ENCODE peak calls at places on chromosomes 2 and 18, in seven cellular contexts. G is gastrocnemius medialis, R is AG09309, V is fibroblast of pulmonary artery, P is heart left ventricle, J is GM12864, Y is A673. E is an unnamed sample.
A peak's percentile ranks its signal among the peaks of the same experiment; 100 is the strongest.

GRCh38 chr2:144358979-144359541 is 160.9 kb downstream of the ZEB2 start:
- DNase-seq in G (no peak), J (peak; percentile 60), V (peak; percentile 52), R (no peak), Y (no peak), P (no peak), E (no peak)

GRCh38 chr2:43325448-43325811 is 99.0 kb upstream of the ZFP36L2 start:
- DNase-seq in G (no peak), R (no peak), P (no peak), Y (no peak), J (no peak), V (no peak), E (no peak)

GRCh38 chr18:23155537-23155936 is 20.3 kb downstream of the CABLES1 start:
- DNase-seq in Y (no peak), J (no peak), P (no peak), G (no peak), V (no peak), R (no peak), E (no peak)

GRCh38 chr18:22485808-22486244 is 68.1 kb upstream of the CTAGE1 start:
- DNase-seq in G (no peak), Y (no peak), R (no peak), J (no peak), P (no peak), V (peak; percentile 58), E (no peak)

GRCh38 chr18:76234559-76234958 is 260.5 kb downstream of the ZNF516 start:
- DNase-seq in J (no peak), Y (no peak), P (no peak), G (no peak), V (no peak), R (no peak), E (no peak)

GRCh38 chr2:6864938-6865345 is 765 bp downstream of the CMPK2 start:
- DNase-seq in J (no peak), V (peak; percentile 11), R (no peak), G (no peak), Y (peak; percentile 1), P (peak; percentile 57), E (no peak)

GRCh38 chr2:7671312-7671711 is 754.1 kb downstream of the RNF144A start:
- DNase-seq in R (no peak), J (no peak), V (no peak), G (peak; percentile 9), P (peak; percentile 53), Y (no peak), E (no peak)

GRCh38 chr2:157758586-157758985 is 117.5 kb downstream of the ACVR1 start:
- DNase-seq in V (no peak), G (no peak), P (no peak), Y (no peak), R (no peak), J (no peak), E (no peak)

GRCh38 chr2:205461678-205462665 is 220.3 kb upstream of the NRP2 start:
- DNase-seq in J (no peak), P (no peak), Y (no peak), G (no peak), R (no peak), V (no peak), E (no peak)

GRCh38 chr2:102301867-102302362 is 9.4 kb upstream of the IL1RL1 start:
- DNase-seq in G (no peak), J (peak; percentile 33), P (no peak), V (peak; percentile 39), Y (peak; percentile 14), R (no peak), E (peak; percentile 17)

GRCh38 chr2:65407240-65407639 is 25.2 kb downstream of the SPRED2 start:
- DNase-seq in P (no peak), Y (peak; percentile 51), G (no peak), J (no peak), V (no peak), R (no peak), E (no peak)

GRCh38 chr2:40653829-40654228 is 201.9 kb upstream of the SLC8A1 start:
- DNase-seq in J (no peak), P (no peak), G (no peak), R (no peak), V (no peak), Y (no peak), E (no peak)

GRCh38 chr18:60950634-60951033 is 382.6 kb upstream of the CDH20 start:
- DNase-seq in R (no peak), Y (no peak), J (no peak), P (no peak), V (no peak), G (no peak), E (no peak)

GRCh38 chr18:11887305-11888262 is 20.5 kb downstream of the MPPE1 start:
- DNase-seq in Y (no peak), J (no peak), R (no peak), V (no peak), G (no peak), P (no peak), E (no peak)

GRCh38 chr2:172215172-172215935 is 112.7 kb upstream of the DLX2 start:
- DNase-seq in G (no peak), Y (no peak), R (no peak), V (peak; percentile 44), P (no peak), J (no peak), E (no peak)

GRCh38 chr2:48400553-48401179 is 129.3 kb upstream of the STON1 start:
- DNase-seq in V (no peak), J (no peak), P (no peak), Y (peak; percentile 17), G (no peak), R (no peak), E (no peak)

GRCh38 chr2:208872591-208872990 is 466.0 kb downstream of the PTH2R start:
- DNase-seq in G (no peak), V (no peak), J (no peak), P (no peak), Y (no peak), R (no peak), E (no peak)

GRCh38 chr2:231364961-231365810 is 30.3 kb upstream of the B3GNT7 start:
- DNase-seq in V (peak; percentile 79), G (no peak), Y (peak; percentile 20), R (peak; percentile 18), P (peak; percentile 25), J (no peak), E (no peak)

GRCh38 chr2:151930042-151930441 is 101.8 kb upstream of the ARL5A start:
- DNase-seq in G (no peak), J (no peak), R (no peak), Y (no peak), P (no peak), V (no peak), E (no peak)

GRCh38 chr2:53559302-53559967 is 208.2 kb upstream of the CHAC2 start:
- DNase-seq in V (no peak), R (no peak), J (no peak), G (no peak), P (no peak), Y (no peak), E (no peak)

DNA sequence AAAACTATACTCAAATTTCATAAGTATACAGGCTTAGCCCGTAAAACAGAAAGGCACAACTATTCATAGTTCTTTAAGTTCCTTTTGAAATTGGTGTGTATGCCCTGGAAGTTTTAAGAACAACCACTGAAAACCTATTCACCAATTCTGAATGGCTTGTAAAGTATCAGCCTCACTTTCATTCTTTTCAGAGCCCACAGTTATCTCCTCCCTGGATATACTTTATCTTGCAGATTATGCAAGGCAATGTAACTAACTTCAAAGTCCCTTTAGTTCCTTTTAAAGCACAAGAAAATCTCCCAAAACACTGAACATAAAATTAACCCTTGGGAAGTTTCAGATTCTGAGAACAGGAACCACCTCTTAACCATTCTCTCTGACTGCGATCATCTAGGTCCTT is 1.1 kb downstream of the STRN start:
- DNase-seq in V (peak; percentile 13), Y (no peak), J (no peak), R (no peak), P (no peak), G (no peak), E (no peak)
- H3K4me3 ChIP-seq in V (peak overlapping the region; percentile 92), Y (peak overlapping the region; percentile 98), J (peak overlapping the region; percentile 76), R (peak overlapping the region; percentile 82), P (peak overlapping the region; percentile 99), G (peak overlapping the region; percentile 74), E (no peak overlapping the region)

DNA sequence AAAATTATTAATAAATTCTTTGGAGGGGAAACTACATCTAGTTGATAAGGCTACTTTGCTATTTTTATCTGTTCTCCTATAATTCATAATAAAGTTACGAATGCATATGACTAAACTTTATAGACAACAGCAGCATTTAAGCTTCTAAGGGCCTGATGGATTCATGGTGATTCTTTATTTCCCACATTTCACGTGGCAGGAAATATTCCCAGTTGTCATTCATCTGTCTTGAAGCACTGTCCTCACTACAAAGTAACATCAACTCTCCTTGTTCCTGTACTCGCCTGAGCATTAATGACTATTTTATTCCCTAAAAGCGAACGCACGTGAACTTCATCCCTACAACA is 2.6 kb downstream of the SATB2 start:
- DNase-seq in G (no peak), R (no peak), P (no peak), V (no peak), Y (no peak), J (no peak), E (no peak)
- H3K4me3 ChIP-seq in G (peak overlapping the region; percentile 96), R (peak overlapping the region; percentile 91), P (peak overlapping the region; percentile 16), V (peak overlapping the region; percentile 80), Y (peak overlapping the region; percentile 91), J (no peak overlapping the region), E (no peak overlapping the region)

GRCh38 chr2:124683536-124684407 is 658.7 kb downstream of the CNTNAP5 start:
- DNase-seq in V (peak; percentile 13), R (peak; percentile 59), Y (no peak), P (no peak), J (no peak), G (no peak), E (no peak)
- H3K4me3 ChIP-seq in V (no peak overlapping the region), R (no peak overlapping the region), Y (no peak overlapping the region), P (no peak overlapping the region), J (no peak overlapping the region), G (no peak overlapping the region), E (no peak overlapping the region)

DNA sequence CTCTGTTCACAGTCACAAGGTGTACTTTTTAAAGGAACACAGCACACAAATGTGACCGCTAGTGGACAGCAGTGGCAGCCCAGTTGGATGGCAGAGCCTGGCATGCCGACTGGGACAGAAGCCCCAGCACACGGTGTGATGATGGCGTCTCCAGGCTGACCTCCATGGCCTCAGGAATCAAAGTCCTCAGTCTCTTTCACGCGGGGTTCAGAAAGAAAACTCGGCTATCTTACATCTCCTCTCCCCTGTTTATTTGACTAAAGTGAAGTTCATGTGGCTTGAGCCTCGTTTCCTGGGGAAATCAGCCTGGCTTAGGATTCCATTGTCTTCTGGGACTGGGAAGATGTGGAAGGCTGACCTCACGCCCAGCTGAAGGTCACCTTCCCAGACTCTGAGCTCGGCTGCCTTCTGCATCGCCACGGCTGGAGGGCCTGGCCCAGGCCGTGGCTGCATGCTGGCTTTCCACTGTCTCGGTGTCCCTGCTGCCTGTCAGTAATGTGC is 56.1 kb downstream of the ASAP2 start:
- DNase-seq in P (peak; percentile 68), G (no peak), R (no peak), J (no peak), Y (no peak), V (peak; percentile 69), E (no peak)
- H3K4me3 ChIP-seq in P (no peak overlapping the region), G (no peak overlapping the region), R (no peak overlapping the region), J (no peak overlapping the region), Y (peak overlapping the region; percentile 30), V (no peak overlapping the region), E (no peak overlapping the region)